ENCODE peak calls at places on chromosomes 5 and 9, in five cellular contexts. N is mesenchymal stem cell, B is PC-3, M is GM23248, U is neural progenitor cell. L is an unnamed sample.

GRCh38 chr5:180133060-180133459 is 61.5 kb upstream of the RNF130 start:
- DNase-seq in U (no peak), N (no peak), B (no peak), M (no peak), L (no peak)

GRCh38 chr5:36876965-36877666 is 547 bp downstream of the NIPBL start:
- DNase-seq in B (peak; percentile 48), N (peak; percentile 77), M (peak; percentile 85), U (peak; percentile 87), L (no peak)

GRCh38 chr9:35548571-35548970 is 56.5 kb upstream of the TESK1 start:
- DNase-seq in N (no peak), U (no peak), M (peak; percentile 55), B (no peak), L (no peak)

GRCh38 chr9:27792971-27793689 is 219.8 kb upstream of the C9orf72 start:
- DNase-seq in N (no peak), U (no peak), B (no peak), M (no peak), L (no peak)

GRCh38 chr5:102891175-102891574 is 136.1 kb downstream of the PAM start:
- DNase-seq in M (no peak), N (no peak), B (no peak), U (no peak), L (no peak)

GRCh38 chr5:79771387-79771786 is 81.8 kb downstream of the CMYA5 start:
- DNase-seq in M (peak; percentile 83), U (no peak), B (no peak), N (peak; percentile 72), L (peak; percentile 48)

GRCh38 chr5:174576042-174576441 is 148.3 kb upstream of the MSX2 start:
- DNase-seq in M (no peak), B (no peak), N (no peak), U (no peak), L (no peak)

GRCh38 chr5:141874262-141874964 is 3.8 kb downstream of the PCDH1 start:
- DNase-seq in B (no peak), N (no peak), M (no peak), U (peak; percentile 36), L (no peak)

GRCh38 chr9:78470741-78471140 is 173.8 kb downstream of the PSAT1 start:
- DNase-seq in B (no peak), U (no peak), N (no peak), M (no peak), L (no peak)

GRCh38 chr5:81685481-81685880 is 65.4 kb downstream of the SSBP2 start:
- DNase-seq in U (no peak), B (no peak), N (no peak), M (no peak), L (no peak)

GRCh38 chr5:63053019-63053638 is 474.5 kb downstream of the LRRC70 start:
- DNase-seq in M (no peak), B (no peak), U (no peak), N (no peak), L (no peak)

GRCh38 chr9:113665756-113666155 is 202.2 kb downstream of the RGS3 start:
- DNase-seq in M (no peak), U (no peak), B (no peak), N (no peak), L (no peak)

GRCh38 chr9:116154334-116154975 is 864 bp downstream of the PAPPA start:
- DNase-seq in B (no peak), U (peak; percentile 71), M (peak; percentile 64), N (peak; percentile 15), L (no peak)

GRCh38 chr9:116153765-116154333 is at the start of gene PAPPA:
- DNase-seq in U (no peak), M (peak; percentile 55), N (no peak), B (no peak), L (no peak)

GRCh38 chr9:116155700-116156045 is 2.1 kb downstream of the PAPPA start:
- DNase-seq in U (peak; percentile 15), B (no peak), M (peak; percentile 75), N (no peak), L (no peak)

GRCh38 chr9:116156621-116157314 is 3.2 kb downstream of the PAPPA start:
- DNase-seq in N (peak; percentile 88), U (peak; percentile 67), M (peak; percentile 87), B (peak; percentile 71), L (peak; percentile 59)

GRCh38 chr9:116154976-116155699 is 1.5 kb downstream of the PAPPA start:
- DNase-seq in M (peak; percentile 71), B (no peak), U (peak; percentile 21), N (peak; percentile 91), L (no peak)
- H3K4me3 ChIP-seq in M (peak overlapping the region; percentile 90), B (no peak overlapping the region), U (peak overlapping the region; percentile 60), N (peak overlapping the region; percentile 82), L (peak overlapping the region; percentile 86)

DNA sequence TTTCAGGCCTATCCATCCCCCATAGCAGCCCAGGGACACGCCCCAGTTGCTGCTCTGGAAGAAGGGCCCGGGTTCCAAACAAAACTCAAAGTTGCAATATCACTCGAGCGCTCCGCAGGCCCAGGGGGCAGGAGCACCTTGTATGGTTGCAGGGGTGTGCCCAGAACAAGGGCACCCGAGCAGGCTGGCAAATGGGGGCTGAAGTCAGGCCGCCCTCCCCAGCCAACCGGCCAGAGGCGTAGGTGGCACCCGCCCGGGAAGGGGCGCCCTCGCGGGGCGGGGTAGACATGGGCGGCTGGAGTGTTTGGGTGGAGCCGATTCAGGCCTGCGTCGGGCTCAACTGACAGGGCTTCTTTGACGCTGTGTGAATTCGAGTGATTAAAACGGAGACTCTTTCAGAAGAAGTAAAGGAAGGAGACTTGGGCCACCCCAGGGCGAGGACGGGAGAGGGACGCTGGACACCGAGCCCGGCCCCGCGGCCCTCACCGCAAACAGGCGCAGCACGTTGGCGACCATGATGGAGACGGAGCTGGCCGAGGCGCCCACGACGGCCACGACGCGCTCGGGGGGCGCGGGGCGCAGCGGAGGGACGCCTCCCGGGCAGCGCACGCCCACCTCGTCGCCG is 1.1 kb downstream of the GRM6 start:
- DNase-seq in N (no peak), U (no peak), B (no peak), M (no peak), L (no peak)
- H3K9ac ChIP-seq in N (no peak overlapping the region), U (no peak overlapping the region), B (no peak overlapping the region), M (no peak overlapping the region), L (peak overlapping the region; percentile 72)

DNA sequence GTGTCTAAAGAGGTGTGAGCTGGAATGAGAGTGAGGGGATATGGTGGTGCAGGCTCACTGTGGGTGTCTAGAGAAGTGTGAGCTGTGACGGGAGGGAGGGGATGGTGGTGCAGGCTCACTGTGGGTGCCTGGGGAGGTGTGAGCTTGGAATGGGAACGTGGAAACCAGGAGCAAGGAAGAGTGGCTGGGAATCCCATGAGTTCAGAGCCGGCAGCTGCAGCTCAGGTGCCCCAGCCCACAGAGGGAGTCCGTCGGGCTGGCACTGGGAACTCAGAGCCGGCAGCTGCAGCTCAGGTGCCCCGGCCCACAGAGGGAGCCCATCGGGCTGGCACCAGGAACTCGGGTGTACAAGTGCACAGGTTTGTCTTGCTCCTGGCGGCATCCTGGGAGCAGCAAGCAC is 45.6 kb downstream of the IRX2 start:
- DNase-seq in N (no peak), U (no peak), M (no peak), B (no peak), L (no peak)
- H3K9me3 ChIP-seq in N (no peaks in the 10 kb centered on the region), U (no peaks in the 10 kb centered on the region), M (no peaks in the 10 kb centered on the region), B (no peaks in the 10 kb centered on the region), L (no peaks in the 10 kb centered on the region)

DNA sequence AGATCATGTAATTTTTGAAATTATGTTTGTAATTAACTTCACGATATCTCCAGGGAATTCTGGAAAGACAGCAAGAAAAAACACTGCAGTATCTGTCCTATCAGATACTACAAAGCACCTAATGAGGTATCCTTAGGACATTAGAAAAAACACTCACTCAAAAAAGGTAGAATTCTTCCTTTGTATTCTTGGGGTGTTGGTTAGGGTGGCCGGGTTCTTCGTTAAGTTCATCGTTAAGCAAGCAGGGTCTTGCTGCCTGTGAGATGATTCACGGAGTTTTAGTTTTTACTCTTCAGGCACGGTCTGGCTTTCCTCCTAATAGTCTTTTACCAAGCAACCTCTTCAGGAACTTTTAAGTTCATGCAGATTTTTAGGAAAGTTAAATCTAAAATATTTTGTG is 91.4 kb upstream of the IRX4 start:
- DNase-seq in N (no peak), M (no peak), U (no peak), B (no peak), L (no peak)
- H3K4me3 ChIP-seq in N (no peak overlapping the region), M (no peak overlapping the region), U (no peak overlapping the region), B (no peak overlapping the region), L (no peak overlapping the region)

GRCh38 chr5:157820593-157821252 is 38.2 kb downstream of the CLINT1 start:
- DNase-seq in U (peak; percentile 74), N (peak; percentile 63), B (peak; percentile 78), M (peak; percentile 79), L (peak; percentile 9)
- H3K9ac ChIP-seq in U (no peak overlapping the region), N (peak overlapping the region; percentile 57), B (no peak overlapping the region), M (no peak overlapping the region), L (no peak overlapping the region)

DNA sequence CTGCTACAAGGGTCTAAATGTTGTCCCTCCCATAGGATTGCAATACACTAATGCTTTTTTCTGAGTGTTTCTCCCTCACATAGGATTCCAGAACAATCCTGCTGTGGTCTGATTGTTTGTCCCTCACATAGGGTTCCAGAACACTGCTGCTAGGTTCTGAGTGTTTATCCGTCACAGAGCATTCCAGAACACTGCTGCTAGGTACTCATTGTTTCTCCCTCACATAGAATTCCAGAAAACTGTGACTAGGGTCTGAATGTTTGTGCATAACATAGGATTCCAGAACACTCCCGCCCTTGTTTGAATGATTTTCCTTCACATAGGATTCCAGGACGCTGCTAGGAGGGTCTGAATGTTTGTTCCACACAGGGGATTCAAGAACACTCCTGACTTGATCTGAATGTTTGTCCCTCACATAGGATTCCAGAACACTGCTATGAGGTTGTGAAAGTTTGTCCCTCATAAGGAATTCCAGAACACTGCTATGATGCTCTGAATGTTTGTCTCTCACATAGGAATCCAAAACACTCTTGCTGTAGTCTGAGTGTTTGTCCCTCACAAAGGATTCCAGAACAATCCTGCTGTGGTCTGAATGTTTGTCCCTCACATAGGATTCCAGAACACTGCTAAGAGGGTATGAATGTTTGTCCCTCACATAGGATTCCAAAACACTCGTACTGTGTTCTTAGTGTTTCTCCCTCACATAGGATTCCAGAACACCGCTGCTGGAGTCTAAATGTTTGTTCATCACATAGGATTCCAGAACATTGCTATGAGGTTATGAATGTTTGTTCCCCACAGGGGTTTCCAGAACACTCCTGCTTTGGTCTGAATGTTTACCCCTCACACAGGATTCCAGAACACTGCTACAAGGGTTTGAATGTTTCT is 213.5 kb downstream of the FOXD4L6 start:
- DNase-seq in U (no peak), M (no peak), N (no peak), B (no peak), L (no peak)
- H3K9me3 ChIP-seq in U (peaks cover 38% of the 10 kb centered on the region), M (no peaks in the 10 kb centered on the region), N (peaks cover 60% of the 10 kb centered on the region), B (no peaks in the 10 kb centered on the region), L (peaks cover 47% of the 10 kb centered on the region)

GRCh38 chr5:89556215-89557009 is 673.4 kb upstream of the MEF2C start:
- DNase-seq in M (peak; percentile 98), N (peak; percentile 68), U (no peak), B (peak; percentile 96), L (no peak)
- H3K4me3 ChIP-seq in M (no peak overlapping the region), N (no peak overlapping the region), U (no peak overlapping the region), B (peak overlapping the region; percentile 6), L (no peak overlapping the region)

GRCh38 chr5:56164371-56164770 is 68.8 kb downstream of the ANKRD55 start:
- DNase-seq in U (peak; percentile 3), M (no peak), B (no peak), N (peak; percentile 53), L (no peak)
- H3K9ac ChIP-seq in U (no peak overlapping the region), M (no peak overlapping the region), B (no peak overlapping the region), N (peak overlapping the region; percentile 28), L (no peak overlapping the region)